ENCODE peak calls at places on chromosomes 11 and 22, in five cellular contexts. J is NCI-H1092; M is activated CD8-positive, alpha-beta T cell treated with anti-CD3 and anti-CD28 coated beads for 36 hours; K is HuH-7.5; Z is NT2/D1. A is an unnamed sample.

GRCh38 chr11:43567396-43567975 is 113.1 kb upstream of the HSD17B12 start:
- DNase-seq in K (no peak), Z (no peak), J (peak; percentile 29), M (no peak), A (peak; percentile 55)

GRCh38 chr11:47961383-47961782 is 19.0 kb upstream of the PTPRJ start:
- DNase-seq in J (no peak), M (no peak), Z (no peak), K (no peak), A (peak; percentile 25)

GRCh38 chr11:57205046-57205671 is 23.4 kb downstream of the LRRC55 start:
- DNase-seq in J (no peak), M (no peak), K (no peak), Z (peak; percentile 77), A (peak; percentile 12)

GRCh38 chr22:24133187-24133965 is 47.9 kb upstream of the SUSD2 start:
- DNase-seq in K (no peak), M (peak; percentile 37), Z (no peak), J (no peak), A (peak; percentile 49)

GRCh38 chr22:30880847-30881246 is 87.7 kb downstream of the MORC2 start:
- DNase-seq in J (no peak), K (no peak), Z (no peak), M (no peak), A (no peak)

GRCh38 chr22:41939981-41940852 is 6.7 kb downstream of the CENPM start:
- DNase-seq in M (peak; percentile 100), Z (no peak), K (no peak), J (no peak), A (peak; percentile 64)

GRCh38 chr22:46390652-46391301 is 55.3 kb downstream of the TRMU start:
- DNase-seq in J (no peak), K (peak; percentile 70), M (no peak), Z (no peak), A (no peak)

GRCh38 chr22:42299586-42300285 is 29.3 kb upstream of the TCF20 start:
- DNase-seq in K (no peak), J (no peak), M (peak; percentile 56), Z (peak; percentile 32), A (peak; percentile 74)

GRCh38 chr11:130180491-130180890 is 20.9 kb downstream of the ST14 start:
- DNase-seq in M (no peak), Z (no peak), J (no peak), K (no peak), A (no peak)

GRCh38 chr22:48647606-48648515 is 1179.8 kb downstream of the BRD1 start:
- DNase-seq in J (no peak), M (no peak), Z (no peak), K (no peak), A (no peak)

GRCh38 chr11:104918113-104918824 is 20.0 kb upstream of the CASP12 start:
- DNase-seq in K (no peak), Z (no peak), J (no peak), M (no peak), A (peak; percentile 15)

GRCh38 chr11:126628790-126629621 is 273.5 kb downstream of the ST3GAL4 start:
- DNase-seq in K (no peak), J (peak; percentile 65), Z (no peak), M (no peak), A (no peak)

GRCh38 chr11:95055273-95055897 is 6.2 kb downstream of the KDM4F start:
- DNase-seq in Z (no peak), K (no peak), J (no peak), M (no peak), A (no peak)

GRCh38 chr22:29715705-29716104 is 4.1 kb upstream of the CABP7 start:
- DNase-seq in K (no peak), J (no peak), Z (no peak), M (no peak), A (no peak)

GRCh38 chr11:111229604-111230003 is 15.9 kb upstream of the POU2AF2 start:
- DNase-seq in J (no peak), Z (no peak), K (no peak), M (peak; percentile 31), A (peak; percentile 51)

GRCh38 chr11:62010935-62011528 is 43.6 kb upstream of the FTH1 start:
- DNase-seq in M (no peak), J (no peak), Z (no peak), K (no peak), A (peak; percentile 23)

GRCh38 chr11:125263268-125263790 is 98.8 kb downstream of the PKNOX2 start:
- DNase-seq in Z (peak; percentile 94), K (no peak), M (no peak), J (peak; percentile 16), A (no peak)

GRCh38 chr11:67656278-67656922 is 5.9 kb upstream of the ACY3 start:
- DNase-seq in J (no peak), K (no peak), M (no peak), Z (no peak), A (peak; percentile 79)

GRCh38 chr11:2964782-2965181 is 27.3 kb downstream of the NAP1L4 start:
- DNase-seq in M (no peak), J (no peak), K (no peak), Z (no peak), A (no peak)

GRCh38 chr22:35314161-35314942 is 14.7 kb downstream of the TOM1 start:
- DNase-seq in M (no peak), J (no peak), Z (no peak), K (no peak), A (no peak)

GRCh38 chr11:75386912-75387311 is 12.4 kb upstream of the RPS3 start:
- DNase-seq in J (no peak), M (no peak), Z (peak; percentile 46), K (no peak), A (no peak)

GRCh38 chr11:20451568-20451967 is 64.1 kb downstream of the PRMT3 start:
- DNase-seq in J (no peak), M (no peak), Z (no peak), K (no peak), A (peak; percentile 14)

GRCh38 chr11:60771879-60772525 is 13.1 kb upstream of the MS4A10 start:
- DNase-seq in J (no peak), M (no peak), K (no peak), Z (no peak), A (no peak)

GRCh38 chr11:94107363-94107762 is 21.3 kb upstream of the PANX1 start:
- DNase-seq in Z (no peak), M (no peak), K (no peak), J (no peak), A (peak; percentile 17)

GRCh38 chr11:74696932-74697687 is 34.1 kb downstream of the CHRDL2 start:
- DNase-seq in Z (no peak), M (no peak), J (no peak), K (no peak), A (no peak)

GRCh38 chr11:112962854-112963367 is 1.7 kb downstream of the NCAM1 start:
- DNase-seq in K (no peak), Z (no peak), J (peak; percentile 92), M (no peak), A (peak; percentile 80)

GRCh38 chr11:109051200-109051599 is 370.8 kb upstream of the C11orf87 start:
- DNase-seq in K (no peak), J (no peak), Z (no peak), M (no peak), A (no peak)

GRCh38 chr11:57210731-57211335 is 26.2 kb downstream of the APLNR start:
- DNase-seq in J (no peak), Z (no peak), M (no peak), K (no peak), A (no peak)

A was measured in NB4.